ENCODE peak calls at places on chromosome 5, in seven cellular contexts. One of them, this sample, is unnamed.

GRCh38 chr5:142830241-142831018 is 60.3 kb downstream of the ARHGAP26 start:
- DNase-seq in neuronal stem cell: no peak
- DNase-seq in H1: no peak
- DNase-seq in trophoblast cell: peak; percentile 78
- DNase-seq in mesenchymal stem cell: peak; percentile 22
- DNase-seq in IMR-90: peak; percentile 87
- DNase-seq in mesendoderm: no peak
- DNase-seq in this sample: no peak

GRCh38 chr5:83567741-83568530 is 96.4 kb downstream of the VCAN start:
- DNase-seq in trophoblast cell: peak; percentile 82
- DNase-seq in mesenchymal stem cell: peak; percentile 72
- DNase-seq in H1: no peak
- DNase-seq in neuronal stem cell: no peak
- DNase-seq in mesendoderm: peak; percentile 57
- DNase-seq in IMR-90: peak; percentile 93
- DNase-seq in this sample: no peak

GRCh38 chr5:120465281-120465961 is 1.3 kb downstream of the PRR16 start:
- DNase-seq in neuronal stem cell: peak; percentile 46
- DNase-seq in trophoblast cell: peak; percentile 18
- DNase-seq in IMR-90: peak; percentile 64
- DNase-seq in mesendoderm: peak; percentile 77
- DNase-seq in mesenchymal stem cell: peak; percentile 77
- DNase-seq in H1: peak; percentile 78
- DNase-seq in this sample: peak; percentile 76

GRCh38 chr5:159805021-159805420 is 111.3 kb upstream of the ADRA1B start:
- DNase-seq in mesendoderm: no peak
- DNase-seq in mesenchymal stem cell: no peak
- DNase-seq in neuronal stem cell: no peak
- DNase-seq in IMR-90: no peak
- DNase-seq in trophoblast cell: peak; percentile 25
- DNase-seq in H1: no peak
- DNase-seq in this sample: no peak

GRCh38 chr5:154940375-154940771 is 500 bp upstream of the MRPL22 start:
- DNase-seq in trophoblast cell: no peak
- DNase-seq in neuronal stem cell: no peak
- DNase-seq in H1: no peak
- DNase-seq in IMR-90: no peak
- DNase-seq in mesendoderm: no peak
- DNase-seq in mesenchymal stem cell: no peak
- DNase-seq in this sample: no peak

GRCh38 chr5:62582198-62582597 is 3.6 kb downstream of the LRRC70 start:
- DNase-seq in IMR-90: no peak
- DNase-seq in neuronal stem cell: no peak
- DNase-seq in trophoblast cell: no peak
- DNase-seq in mesendoderm: no peak
- DNase-seq in H1: no peak
- DNase-seq in mesenchymal stem cell: no peak
- DNase-seq in this sample: no peak

GRCh38 chr5:25006734-25007133 is 362.0 kb upstream of the CDH10 start:
- DNase-seq in trophoblast cell: peak; percentile 30
- DNase-seq in neuronal stem cell: peak; percentile 35
- DNase-seq in IMR-90: no peak
- DNase-seq in mesenchymal stem cell: peak; percentile 78
- DNase-seq in H1: no peak
- DNase-seq in mesendoderm: peak; percentile 86
- DNase-seq in this sample: no peak

GRCh38 chr5:139061274-139061673 is 136.9 kb downstream of the SIL1 start:
- DNase-seq in H1: no peak
- DNase-seq in IMR-90: peak; percentile 64
- DNase-seq in trophoblast cell: peak; percentile 57
- DNase-seq in mesendoderm: peak; percentile 46
- DNase-seq in neuronal stem cell: no peak
- DNase-seq in mesenchymal stem cell: peak; percentile 52
- DNase-seq in this sample: no peak

GRCh38 chr5:42268630-42269029 is 154.6 kb upstream of the GHR start:
- DNase-seq in mesendoderm: peak; percentile 40
- DNase-seq in mesenchymal stem cell: peak; percentile 27
- DNase-seq in neuronal stem cell: no peak
- DNase-seq in trophoblast cell: peak; percentile 50
- DNase-seq in IMR-90: peak; percentile 3
- DNase-seq in H1: no peak
- DNase-seq in this sample: no peak

GRCh38 chr5:128053291-128053954 is 30.1 kb upstream of the SLC12A2 start:
- DNase-seq in trophoblast cell: no peak
- DNase-seq in IMR-90: peak; percentile 46
- DNase-seq in mesendoderm: no peak
- DNase-seq in neuronal stem cell: no peak
- DNase-seq in mesenchymal stem cell: peak; percentile 6
- DNase-seq in H1: no peak
- DNase-seq in this sample: no peak

GRCh38 chr5:102649731-102650130 is 105.4 kb upstream of the PAM start:
- DNase-seq in H1: no peak
- DNase-seq in trophoblast cell: no peak
- DNase-seq in mesendoderm: no peak
- DNase-seq in IMR-90: no peak
- DNase-seq in mesenchymal stem cell: no peak
- DNase-seq in neuronal stem cell: no peak
- DNase-seq in this sample: no peak

GRCh38 chr5:149429839-149430721 is 51.0 kb upstream of the IL17B start:
- DNase-seq in trophoblast cell: no peak
- DNase-seq in H1: peak; percentile 74
- DNase-seq in IMR-90: no peak
- DNase-seq in mesenchymal stem cell: peak; percentile 84
- DNase-seq in neuronal stem cell: no peak
- DNase-seq in mesendoderm: peak; percentile 95
- DNase-seq in this sample: peak; percentile 75

GRCh38 chr5:35003018-35003957 is 44.5 kb downstream of the AGXT2 start:
- DNase-seq in neuronal stem cell: peak; percentile 65
- DNase-seq in mesenchymal stem cell: peak; percentile 67
- DNase-seq in H1: peak; percentile 86
- DNase-seq in IMR-90: peak; percentile 46
- DNase-seq in trophoblast cell: peak; percentile 95
- DNase-seq in mesendoderm: peak; percentile 72
- DNase-seq in this sample: peak; percentile 71

GRCh38 chr5:9278925-9279603 is 266.8 kb downstream of the SEMA5A start:
- DNase-seq in trophoblast cell: no peak
- DNase-seq in H1: no peak
- DNase-seq in neuronal stem cell: no peak
- DNase-seq in mesendoderm: no peak
- DNase-seq in mesenchymal stem cell: no peak
- DNase-seq in IMR-90: no peak
- DNase-seq in this sample: no peak

GRCh38 chr5:145911164-145911563 is 25.2 kb upstream of the SH3RF2 start:
- DNase-seq in trophoblast cell: no peak
- DNase-seq in mesendoderm: no peak
- DNase-seq in H1: no peak
- DNase-seq in mesenchymal stem cell: no peak
- DNase-seq in neuronal stem cell: no peak
- DNase-seq in IMR-90: no peak
- DNase-seq in this sample: no peak

GRCh38 chr5:92939428-92939827 is 641.6 kb downstream of the NR2F1-AS1 start:
- DNase-seq in mesenchymal stem cell: peak; percentile 7
- DNase-seq in trophoblast cell: no peak
- DNase-seq in H1: no peak
- DNase-seq in neuronal stem cell: no peak
- DNase-seq in mesendoderm: peak; percentile 51
- DNase-seq in IMR-90: no peak
- DNase-seq in this sample: no peak

GRCh38 chr5:94153736-94154450 is 412.5 kb upstream of the POU5F2 start:
- DNase-seq in H1: no peak
- DNase-seq in mesenchymal stem cell: no peak
- DNase-seq in IMR-90: peak; percentile 18
- DNase-seq in trophoblast cell: no peak
- DNase-seq in neuronal stem cell: no peak
- DNase-seq in mesendoderm: no peak
- DNase-seq in this sample: no peak

GRCh38 chr5:129460121-129460950 is at the start of gene ADAMTS19:
- DNase-seq in H1: peak; percentile 68
- DNase-seq in mesenchymal stem cell: peak; percentile 78
- DNase-seq in IMR-90: peak; percentile 21
- DNase-seq in trophoblast cell: peak; percentile 55
- DNase-seq in neuronal stem cell: peak; percentile 17
- DNase-seq in mesendoderm: peak; percentile 86
- DNase-seq in this sample: peak; percentile 69

GRCh38 chr5:84237126-84237525 is 147.6 kb downstream of the EDIL3 start:
- DNase-seq in mesenchymal stem cell: no peak
- DNase-seq in IMR-90: no peak
- DNase-seq in trophoblast cell: no peak
- DNase-seq in mesendoderm: no peak
- DNase-seq in H1: no peak
- DNase-seq in neuronal stem cell: no peak
- DNase-seq in this sample: no peak

GRCh38 chr5:36777105-36777757 is 99.3 kb upstream of the NIPBL start:
- DNase-seq in IMR-90: peak; percentile 27
- DNase-seq in neuronal stem cell: peak; percentile 20
- DNase-seq in mesenchymal stem cell: peak; percentile 41
- DNase-seq in mesendoderm: peak; percentile 80
- DNase-seq in H1: no peak
- DNase-seq in trophoblast cell: peak; percentile 46
- DNase-seq in this sample: peak; percentile 51

GRCh38 chr5:135051872-135052271 is 17.8 kb upstream of the PITX1 start:
- DNase-seq in IMR-90: no peak
- DNase-seq in mesendoderm: no peak
- DNase-seq in trophoblast cell: no peak
- DNase-seq in mesenchymal stem cell: no peak
- DNase-seq in neuronal stem cell: no peak
- DNase-seq in H1: no peak
- DNase-seq in this sample: no peak

GRCh38 chr5:163712011-163712410 is 206.6 kb downstream of the MAT2B start:
- DNase-seq in IMR-90: peak; percentile 16
- DNase-seq in mesendoderm: peak; percentile 28
- DNase-seq in trophoblast cell: peak; percentile 42
- DNase-seq in H1: no peak
- DNase-seq in neuronal stem cell: no peak
- DNase-seq in mesenchymal stem cell: peak; percentile 3
- DNase-seq in this sample: no peak

GRCh38 chr5:167311340-167311739 is 980.1 kb upstream of the WWC1 start:
- DNase-seq in mesendoderm: no peak
- DNase-seq in mesenchymal stem cell: no peak
- DNase-seq in H1: no peak
- DNase-seq in trophoblast cell: no peak
- DNase-seq in neuronal stem cell: no peak
- DNase-seq in IMR-90: no peak
- DNase-seq in this sample: no peak

GRCh38 chr5:167304834-167305469 is 986.5 kb upstream of the WWC1 start:
- DNase-seq in IMR-90: no peak
- DNase-seq in trophoblast cell: no peak
- DNase-seq in H1: no peak
- DNase-seq in mesenchymal stem cell: no peak
- DNase-seq in mesendoderm: no peak
- DNase-seq in neuronal stem cell: no peak
- DNase-seq in this sample: no peak

GRCh38 chr5:167303582-167303981 is 987.9 kb upstream of the WWC1 start:
- DNase-seq in IMR-90: no peak
- DNase-seq in trophoblast cell: no peak
- DNase-seq in neuronal stem cell: no peak
- DNase-seq in mesenchymal stem cell: no peak
- DNase-seq in H1: no peak
- DNase-seq in mesendoderm: peak; percentile 40
- DNase-seq in this sample: peak; percentile 51

GRCh38 chr5:167307042-167307441 is 984.4 kb upstream of the WWC1 start:
- DNase-seq in IMR-90: no peak
- DNase-seq in mesenchymal stem cell: no peak
- DNase-seq in trophoblast cell: no peak
- DNase-seq in H1: no peak
- DNase-seq in mesendoderm: no peak
- DNase-seq in neuronal stem cell: no peak
- DNase-seq in this sample: no peak

GRCh38 chr5:167305591-167306213 is 985.7 kb upstream of the WWC1 start:
- DNase-seq in IMR-90: no peak
- DNase-seq in mesendoderm: peak; percentile 67
- DNase-seq in neuronal stem cell: no peak
- DNase-seq in mesenchymal stem cell: no peak
- DNase-seq in H1: no peak
- DNase-seq in trophoblast cell: no peak
- DNase-seq in this sample: no peak
- H3K4me1 ChIP-seq in IMR-90: no peaks in the 10 kb centered on the region
- H3K4me1 ChIP-seq in mesendoderm: peaks cover 14% of the 10 kb centered on the region
- H3K4me1 ChIP-seq in neuronal stem cell: peaks cover 22% of the 10 kb centered on the region
- H3K4me1 ChIP-seq in mesenchymal stem cell: no peaks in the 10 kb centered on the region
- H3K4me1 ChIP-seq in H1: peaks cover 18% of the 10 kb centered on the region
- H3K4me1 ChIP-seq in trophoblast cell: no peaks in the 10 kb centered on the region
- H3K4me1 ChIP-seq in this sample: peaks cover 24% of the 10 kb centered on the region

GRCh38 chr5:38468978-38469706 is 87.3 kb downstream of the LIFR start:
- DNase-seq in neuronal stem cell: no peak
- DNase-seq in mesenchymal stem cell: no peak
- DNase-seq in mesendoderm: no peak
- DNase-seq in trophoblast cell: no peak
- DNase-seq in H1: no peak
- DNase-seq in IMR-90: no peak
- DNase-seq in this sample: no peak
- H3K27ac ChIP-seq in neuronal stem cell: no peak overlapping the region
- H3K27ac ChIP-seq in mesenchymal stem cell: no peak overlapping the region
- H3K27ac ChIP-seq in mesendoderm: no peak overlapping the region
- H3K27ac ChIP-seq in trophoblast cell: no peak overlapping the region
- H3K27ac ChIP-seq in H1: no peak overlapping the region
- H3K27ac ChIP-seq in IMR-90: no peak overlapping the region
- H3K27ac ChIP-seq in this sample: no peak overlapping the region

DNA sequence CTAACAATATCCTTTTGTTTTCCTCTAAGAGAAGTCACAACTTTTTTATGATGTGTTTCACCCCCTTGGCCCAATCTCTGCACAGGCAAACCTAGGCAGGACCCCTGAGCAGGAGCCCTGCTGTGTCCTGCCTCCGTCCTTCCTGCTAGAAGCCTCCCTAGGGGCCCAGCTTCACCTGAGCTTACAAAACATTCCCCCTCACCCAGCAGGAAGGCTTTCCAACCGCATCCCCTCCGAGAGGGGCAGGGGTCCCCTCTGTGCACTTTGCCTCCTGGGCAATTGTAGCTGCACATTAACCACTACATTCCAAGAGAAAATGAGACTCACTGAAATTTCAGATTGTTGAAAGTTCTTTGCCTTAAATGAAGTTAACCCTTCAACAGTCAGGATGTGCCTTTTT is 176.2 kb downstream of the IRX2 start:
- DNase-seq in IMR-90: no peak
- DNase-seq in neuronal stem cell: no peak
- DNase-seq in H1: no peak
- DNase-seq in mesenchymal stem cell: no peak
- DNase-seq in mesendoderm: no peak
- DNase-seq in trophoblast cell: no peak
- DNase-seq in this sample: no peak
- H2BK120ac ChIP-seq in IMR-90: no peak overlapping the region
- H2BK120ac ChIP-seq in neuronal stem cell: no peak overlapping the region
- H2BK120ac ChIP-seq in H1: no peak overlapping the region
- H2BK120ac ChIP-seq in mesenchymal stem cell: no peak overlapping the region
- H2BK120ac ChIP-seq in mesendoderm: no peak overlapping the region
- H2BK120ac ChIP-seq in trophoblast cell: no peak overlapping the region
- H2BK120ac ChIP-seq in this sample: no peak overlapping the region

GRCh38 chr5:72133212-72133990 is 26.1 kb downstream of the MAP1B start:
- DNase-seq in trophoblast cell: no peak
- DNase-seq in IMR-90: peak; percentile 77
- DNase-seq in mesenchymal stem cell: no peak
- DNase-seq in H1: no peak
- DNase-seq in neuronal stem cell: no peak
- DNase-seq in mesendoderm: no peak
- DNase-seq in this sample: no peak
- H3K4me1 ChIP-seq in trophoblast cell: no peaks in the 10 kb centered on the region
- H3K4me1 ChIP-seq in IMR-90: peaks cover 14% of the 10 kb centered on the region
- H3K4me1 ChIP-seq in mesenchymal stem cell: peaks cover 3% of the 10 kb centered on the region
- H3K4me1 ChIP-seq in H1: no peaks in the 10 kb centered on the region
- H3K4me1 ChIP-seq in neuronal stem cell: peaks cover 21% of the 10 kb centered on the region
- H3K4me1 ChIP-seq in mesendoderm: no peaks in the 10 kb centered on the region
- H3K4me1 ChIP-seq in this sample: peaks cover 6% of the 10 kb centered on the region

GRCh38 chr5:997001-997474 is 11.6 kb upstream of the NKD2 start:
- DNase-seq in H1: no peak
- DNase-seq in mesendoderm: peak; percentile 82
- DNase-seq in trophoblast cell: no peak
- DNase-seq in neuronal stem cell: no peak
- DNase-seq in mesenchymal stem cell: peak; percentile 79
- DNase-seq in IMR-90: no peak
- DNase-seq in this sample: peak; percentile 53
- H3K27ac ChIP-seq in H1: no peak overlapping the region
- H3K27ac ChIP-seq in mesendoderm: no peak overlapping the region
- H3K27ac ChIP-seq in trophoblast cell: no peak overlapping the region
- H3K27ac ChIP-seq in neuronal stem cell: no peak overlapping the region
- H3K27ac ChIP-seq in mesenchymal stem cell: no peak overlapping the region
- H3K27ac ChIP-seq in IMR-90: no peak overlapping the region
- H3K27ac ChIP-seq in this sample: no peak overlapping the region

This sample was measured in H9.